ENCODE peak calls at places on chromosomes 1 and 21, in ten cellular contexts. One of them, this sample, is unnamed.

GRCh38 chr21:38985423-38986378 is 180.0 kb downstream of the ETS2 start:
- DNase-seq in kidney: peak
- DNase-seq in tibial nerve: peak
- DNase-seq in HCT116: no peak
- DNase-seq in cardiac muscle cell: no peak
- DNase-seq in A549: no peak
- DNase-seq in AG09309: peak
- DNase-seq in fibroblast of mammary gland: peak
- DNase-seq in heart right ventricle: peak
- DNase-seq in MCF 10A: peak
- DNase-seq in this sample: no peak

GRCh38 chr1:33634806-33635205 is 162.4 kb downstream of the ZSCAN20 start:
- DNase-seq in cardiac muscle cell: peak
- DNase-seq in A549: peak
- DNase-seq in AG09309: no peak
- DNase-seq in fibroblast of mammary gland: peak
- DNase-seq in heart right ventricle: no peak
- DNase-seq in HCT116: peak
- DNase-seq in tibial nerve: no peak
- DNase-seq in kidney: no peak
- DNase-seq in MCF 10A: peak
- DNase-seq in this sample: peak

GRCh38 chr1:235006816-235007215 is 121.8 kb downstream of the TOMM20 start:
- DNase-seq in cardiac muscle cell: no peak
- DNase-seq in AG09309: no peak
- DNase-seq in kidney: no peak
- DNase-seq in A549: no peak
- DNase-seq in heart right ventricle: no peak
- DNase-seq in fibroblast of mammary gland: no peak
- DNase-seq in tibial nerve: no peak
- DNase-seq in HCT116: no peak
- DNase-seq in MCF 10A: peak
- DNase-seq in this sample: no peak

GRCh38 chr21:32096411-32096810 is 182.4 kb downstream of the MIS18A start:
- DNase-seq in AG09309: no peak
- DNase-seq in A549: peak
- DNase-seq in MCF 10A: peak
- DNase-seq in fibroblast of mammary gland: peak
- DNase-seq in cardiac muscle cell: peak
- DNase-seq in tibial nerve: no peak
- DNase-seq in heart right ventricle: peak
- DNase-seq in HCT116: peak
- DNase-seq in kidney: no peak
- DNase-seq in this sample: peak

GRCh38 chr21:38531610-38532009 is 33.3 kb upstream of the ERG start:
- DNase-seq in tibial nerve: no peak
- DNase-seq in fibroblast of mammary gland: peak
- DNase-seq in MCF 10A: no peak
- DNase-seq in AG09309: peak
- DNase-seq in A549: no peak
- DNase-seq in HCT116: no peak
- DNase-seq in cardiac muscle cell: no peak
- DNase-seq in kidney: no peak
- DNase-seq in heart right ventricle: no peak
- DNase-seq in this sample: no peak

GRCh38 chr1:202319381-202320080 is 22.2 kb downstream of the UBE2T start:
- DNase-seq in MCF 10A: no peak
- DNase-seq in A549: no peak
- DNase-seq in cardiac muscle cell: no peak
- DNase-seq in HCT116: no peak
- DNase-seq in heart right ventricle: no peak
- DNase-seq in kidney: no peak
- DNase-seq in AG09309: no peak
- DNase-seq in fibroblast of mammary gland: peak
- DNase-seq in tibial nerve: no peak
- DNase-seq in this sample: no peak

GRCh38 chr1:29752141-29752540 is 515.8 kb downstream of the PTPRU start:
- DNase-seq in kidney: no peak
- DNase-seq in heart right ventricle: no peak
- DNase-seq in A549: no peak
- DNase-seq in cardiac muscle cell: peak
- DNase-seq in HCT116: no peak
- DNase-seq in fibroblast of mammary gland: no peak
- DNase-seq in tibial nerve: no peak
- DNase-seq in MCF 10A: peak
- DNase-seq in AG09309: no peak
- DNase-seq in this sample: no peak

GRCh38 chr1:101235696-101236545 is 898 bp upstream of the S1PR1 start:
- DNase-seq in A549: no peak
- DNase-seq in HCT116: no peak
- DNase-seq in cardiac muscle cell: peak
- DNase-seq in fibroblast of mammary gland: peak
- DNase-seq in MCF 10A: peak
- DNase-seq in AG09309: no peak
- DNase-seq in kidney: peak
- DNase-seq in heart right ventricle: peak
- DNase-seq in tibial nerve: no peak
- DNase-seq in this sample: peak

GRCh38 chr1:19140465-19140864 is 69.6 kb downstream of the UBR4 start:
- DNase-seq in HCT116: no peak
- DNase-seq in fibroblast of mammary gland: no peak
- DNase-seq in kidney: no peak
- DNase-seq in MCF 10A: no peak
- DNase-seq in tibial nerve: no peak
- DNase-seq in A549: no peak
- DNase-seq in heart right ventricle: peak
- DNase-seq in AG09309: no peak
- DNase-seq in cardiac muscle cell: no peak
- DNase-seq in this sample: no peak

GRCh38 chr1:117812868-117813511 is 116.4 kb downstream of the GDAP2 start:
- DNase-seq in A549: no peak
- DNase-seq in cardiac muscle cell: no peak
- DNase-seq in kidney: no peak
- DNase-seq in fibroblast of mammary gland: peak
- DNase-seq in HCT116: no peak
- DNase-seq in heart right ventricle: no peak
- DNase-seq in tibial nerve: no peak
- DNase-seq in MCF 10A: no peak
- DNase-seq in AG09309: no peak
- DNase-seq in this sample: no peak

GRCh38 chr1:238252033-238252802 is 361.5 kb upstream of the ZP4 start:
- DNase-seq in fibroblast of mammary gland: peak
- DNase-seq in tibial nerve: peak
- DNase-seq in HCT116: no peak
- DNase-seq in A549: peak
- DNase-seq in MCF 10A: peak
- DNase-seq in heart right ventricle: peak
- DNase-seq in cardiac muscle cell: peak
- DNase-seq in AG09309: no peak
- DNase-seq in kidney: no peak
- DNase-seq in this sample: peak

GRCh38 chr1:200279810-200280411 is 129.9 kb downstream of the ZNF281 start:
- DNase-seq in fibroblast of mammary gland: peak
- DNase-seq in tibial nerve: no peak
- DNase-seq in MCF 10A: peak
- DNase-seq in HCT116: peak
- DNase-seq in heart right ventricle: no peak
- DNase-seq in kidney: no peak
- DNase-seq in AG09309: no peak
- DNase-seq in cardiac muscle cell: peak
- DNase-seq in A549: peak
- DNase-seq in this sample: peak

GRCh38 chr1:118982816-118983557 is 5.2 kb downstream of the TBX15 start:
- DNase-seq in heart right ventricle: no peak
- DNase-seq in kidney: no peak
- DNase-seq in HCT116: no peak
- DNase-seq in A549: no peak
- DNase-seq in MCF 10A: no peak
- DNase-seq in tibial nerve: no peak
- DNase-seq in cardiac muscle cell: no peak
- DNase-seq in AG09309: no peak
- DNase-seq in fibroblast of mammary gland: no peak
- DNase-seq in this sample: no peak
- TF ChIP-seq CTCF in heart right ventricle: no peak
- TF ChIP-seq CTCF in kidney: no peak
- TF ChIP-seq CTCF in HCT116: no peak
- TF ChIP-seq CTCF in A549: no peak
- TF ChIP-seq CTCF in MCF 10A: no peak
- TF ChIP-seq CTCF in tibial nerve: no peak
- TF ChIP-seq CTCF in cardiac muscle cell: no peak
- TF ChIP-seq CTCF in AG09309: no peak
- TF ChIP-seq CTCF in fibroblast of mammary gland: no peak
- TF ChIP-seq CTCF in this sample: no peak

GRCh38 chr1:21756393-21757089 is 26.4 kb downstream of the USP48 start:
- DNase-seq in cardiac muscle cell: peak
- DNase-seq in A549: no peak
- DNase-seq in AG09309: no peak
- DNase-seq in kidney: no peak
- DNase-seq in tibial nerve: no peak
- DNase-seq in HCT116: no peak
- DNase-seq in fibroblast of mammary gland: no peak
- DNase-seq in MCF 10A: no peak
- DNase-seq in heart right ventricle: no peak
- DNase-seq in this sample: no peak

GRCh38 chr1:21761052-21761451 is 21.9 kb downstream of the USP48 start:
- DNase-seq in MCF 10A: no peak
- DNase-seq in kidney: no peak
- DNase-seq in AG09309: no peak
- DNase-seq in fibroblast of mammary gland: no peak
- DNase-seq in HCT116: no peak
- DNase-seq in cardiac muscle cell: no peak
- DNase-seq in A549: no peak
- DNase-seq in tibial nerve: no peak
- DNase-seq in heart right ventricle: no peak
- DNase-seq in this sample: no peak

GRCh38 chr1:21759818-21760217 is 23.1 kb downstream of the USP48 start:
- DNase-seq in kidney: no peak
- DNase-seq in AG09309: no peak
- DNase-seq in A549: no peak
- DNase-seq in HCT116: no peak
- DNase-seq in fibroblast of mammary gland: no peak
- DNase-seq in MCF 10A: no peak
- DNase-seq in cardiac muscle cell: no peak
- DNase-seq in heart right ventricle: no peak
- DNase-seq in tibial nerve: no peak
- DNase-seq in this sample: no peak

GRCh38 chr1:21759182-21759581 is 23.8 kb downstream of the USP48 start:
- DNase-seq in HCT116: no peak
- DNase-seq in A549: no peak
- DNase-seq in heart right ventricle: no peak
- DNase-seq in kidney: no peak
- DNase-seq in MCF 10A: no peak
- DNase-seq in tibial nerve: no peak
- DNase-seq in fibroblast of mammary gland: no peak
- DNase-seq in cardiac muscle cell: no peak
- DNase-seq in AG09309: no peak
- DNase-seq in this sample: no peak

DNA sequence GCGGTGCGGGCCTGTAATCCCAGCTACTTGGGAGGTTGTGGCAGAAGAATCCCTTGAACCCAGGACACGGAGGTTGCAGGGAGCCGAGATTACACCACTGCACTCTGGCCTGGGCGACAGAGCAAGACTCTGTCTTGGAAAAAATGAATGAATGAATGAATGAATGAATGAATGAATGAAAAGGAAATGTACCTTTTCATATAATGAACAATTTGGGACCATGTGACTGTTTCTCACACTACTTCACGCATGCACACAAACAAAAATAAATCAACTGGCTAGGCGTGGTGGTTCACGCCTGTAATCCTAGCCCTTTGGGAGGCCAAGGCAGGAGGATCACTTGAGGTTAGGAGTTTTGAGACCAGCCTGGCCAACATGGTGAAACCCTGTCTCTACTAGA is 24.3 kb downstream of the USP48 start:
- DNase-seq in kidney: no peak
- DNase-seq in fibroblast of mammary gland: no peak
- DNase-seq in heart right ventricle: no peak
- DNase-seq in AG09309: no peak
- DNase-seq in tibial nerve: no peak
- DNase-seq in MCF 10A: no peak
- DNase-seq in A549: no peak
- DNase-seq in HCT116: no peak
- DNase-seq in cardiac muscle cell: no peak
- DNase-seq in this sample: no peak
- TF ChIP-seq CTCF in kidney: no peak
- TF ChIP-seq CTCF in fibroblast of mammary gland: no peak
- TF ChIP-seq CTCF in heart right ventricle: no peak
- TF ChIP-seq CTCF in AG09309: no peak
- TF ChIP-seq CTCF in tibial nerve: no peak
- TF ChIP-seq CTCF in MCF 10A: no peak
- TF ChIP-seq CTCF in A549: no peak
- TF ChIP-seq CTCF in HCT116: no peak
- TF ChIP-seq CTCF in cardiac muscle cell: no peak
- TF ChIP-seq CTCF in this sample: no peak

DNA sequence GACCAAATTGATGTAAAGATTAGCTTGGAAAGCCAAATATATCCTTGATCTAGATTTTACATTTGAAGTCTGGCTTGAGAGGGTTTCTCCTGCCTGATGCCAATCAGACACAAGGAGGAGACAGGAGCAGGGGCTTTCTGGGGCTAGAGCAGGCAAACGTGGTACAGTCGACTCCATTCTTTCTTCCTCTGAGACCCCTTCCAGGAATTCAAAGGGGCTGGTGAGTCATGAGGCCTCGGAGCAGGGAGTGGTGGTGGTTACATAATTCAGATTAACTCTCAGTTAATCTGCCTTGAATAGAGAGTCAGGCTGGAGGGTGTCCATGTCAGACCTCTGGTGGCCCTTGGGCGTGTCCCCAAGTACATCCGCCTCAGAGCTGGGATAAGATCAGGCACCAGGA is 4.8 kb downstream of the AJAP1 start:
- DNase-seq in cardiac muscle cell: no peak
- DNase-seq in fibroblast of mammary gland: no peak
- DNase-seq in MCF 10A: no peak
- DNase-seq in heart right ventricle: no peak
- DNase-seq in kidney: no peak
- DNase-seq in tibial nerve: no peak
- DNase-seq in A549: no peak
- DNase-seq in AG09309: no peak
- DNase-seq in HCT116: no peak
- DNase-seq in this sample: no peak
- TF ChIP-seq CTCF in cardiac muscle cell: no peak
- TF ChIP-seq CTCF in fibroblast of mammary gland: no peak
- TF ChIP-seq CTCF in MCF 10A: no peak
- TF ChIP-seq CTCF in heart right ventricle: no peak
- TF ChIP-seq CTCF in kidney: no peak
- TF ChIP-seq CTCF in tibial nerve: no peak
- TF ChIP-seq CTCF in A549: no peak
- TF ChIP-seq CTCF in AG09309: no peak
- TF ChIP-seq CTCF in HCT116: no peak
- TF ChIP-seq CTCF in this sample: no peak

DNA sequence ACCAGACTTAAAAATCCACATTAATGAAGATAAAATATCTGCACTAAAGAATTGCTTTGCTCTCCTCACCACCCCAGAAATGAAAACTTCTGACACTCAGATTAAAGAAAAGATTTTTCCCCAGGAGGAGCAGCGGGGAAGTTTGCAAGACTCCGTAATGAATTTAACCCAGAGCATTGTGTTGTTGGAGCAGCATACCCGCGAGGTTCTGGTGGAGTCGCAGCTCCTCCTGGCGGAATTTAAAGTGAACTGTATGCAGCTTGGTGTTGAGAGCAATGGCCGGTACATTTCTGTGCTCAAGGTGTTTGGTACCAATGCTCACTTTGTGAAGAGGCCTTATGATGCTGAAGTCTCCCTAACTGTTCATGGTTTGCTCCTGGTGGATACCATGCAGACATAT is 46.4 kb downstream of the VPS13D start:
- DNase-seq in fibroblast of mammary gland: peak
- DNase-seq in tibial nerve: no peak
- DNase-seq in cardiac muscle cell: peak
- DNase-seq in HCT116: no peak
- DNase-seq in AG09309: no peak
- DNase-seq in MCF 10A: peak
- DNase-seq in A549: peak
- DNase-seq in kidney: no peak
- DNase-seq in heart right ventricle: no peak
- DNase-seq in this sample: no peak
- TF ChIP-seq CTCF in fibroblast of mammary gland: peak
- TF ChIP-seq CTCF in tibial nerve: peak
- TF ChIP-seq CTCF in cardiac muscle cell: peak
- TF ChIP-seq CTCF in HCT116: no peak
- TF ChIP-seq CTCF in AG09309: peak
- TF ChIP-seq CTCF in MCF 10A: peak
- TF ChIP-seq CTCF in A549: peak
- TF ChIP-seq CTCF in kidney: peak
- TF ChIP-seq CTCF in heart right ventricle: peak
- TF ChIP-seq CTCF in this sample: no peak